ENCODE peak calls at places on chromosomes 3 and 15, in five cellular contexts. One of them, this sample, is unnamed.

GRCh38 chr15:60757831-60758570 is 279.1 kb upstream of the ICE2 start:
- DNase-seq in transverse colon: no peak
- DNase-seq in activated CD4-positive, CD25-positive, alpha-beta regulatory T cell treated with anti-CD3 and anti-CD28 coated beads, Interleukin-2, amount 50 U/mL, for 16 hours: no peak
- DNase-seq in NCI-H345: peak; percentile 49
- DNase-seq in ureter: no peak
- DNase-seq in this sample: no peak

GRCh38 chr3:76096036-76096435 is 310.7 kb upstream of the ZNF717 start:
- DNase-seq in transverse colon: no peak
- DNase-seq in activated CD4-positive, CD25-positive, alpha-beta regulatory T cell treated with anti-CD3 and anti-CD28 coated beads, Interleukin-2, amount 50 U/mL, for 16 hours: no peak
- DNase-seq in NCI-H345: no peak
- DNase-seq in ureter: no peak
- DNase-seq in this sample: no peak

GRCh38 chr15:66578286-66578875 is 12.6 kb upstream of the LCTL start:
- DNase-seq in transverse colon: no peak
- DNase-seq in activated CD4-positive, CD25-positive, alpha-beta regulatory T cell treated with anti-CD3 and anti-CD28 coated beads, Interleukin-2, amount 50 U/mL, for 16 hours: no peak
- DNase-seq in NCI-H345: no peak
- DNase-seq in ureter: no peak
- DNase-seq in this sample: no peak

GRCh38 chr3:5425371-5425770 is 237.9 kb downstream of the EDEM1 start:
- DNase-seq in transverse colon: no peak
- DNase-seq in activated CD4-positive, CD25-positive, alpha-beta regulatory T cell treated with anti-CD3 and anti-CD28 coated beads, Interleukin-2, amount 50 U/mL, for 16 hours: no peak
- DNase-seq in NCI-H345: no peak
- DNase-seq in ureter: no peak
- DNase-seq in this sample: no peak

GRCh38 chr15:74318376-74319137 is 48.9 kb downstream of the CYP11A1 start:
- DNase-seq in transverse colon: no peak
- DNase-seq in activated CD4-positive, CD25-positive, alpha-beta regulatory T cell treated with anti-CD3 and anti-CD28 coated beads, Interleukin-2, amount 50 U/mL, for 16 hours: no peak
- DNase-seq in NCI-H345: peak; percentile 64
- DNase-seq in ureter: no peak
- DNase-seq in this sample: no peak

GRCh38 chr3:183502782-183503181 is 52.7 kb downstream of the KLHL6 start:
- DNase-seq in transverse colon: no peak
- DNase-seq in activated CD4-positive, CD25-positive, alpha-beta regulatory T cell treated with anti-CD3 and anti-CD28 coated beads, Interleukin-2, amount 50 U/mL, for 16 hours: no peak
- DNase-seq in NCI-H345: no peak
- DNase-seq in ureter: no peak
- DNase-seq in this sample: no peak

GRCh38 chr3:3798641-3799113 is 554 bp upstream of the LRRN1 start:
- DNase-seq in transverse colon: peak; percentile 9
- DNase-seq in activated CD4-positive, CD25-positive, alpha-beta regulatory T cell treated with anti-CD3 and anti-CD28 coated beads, Interleukin-2, amount 50 U/mL, for 16 hours: no peak
- DNase-seq in NCI-H345: no peak
- DNase-seq in ureter: no peak
- DNase-seq in this sample: peak; percentile 18

GRCh38 chr15:39553947-39554731 is 26.7 kb upstream of the THBS1 start:
- DNase-seq in transverse colon: peak; percentile 58
- DNase-seq in activated CD4-positive, CD25-positive, alpha-beta regulatory T cell treated with anti-CD3 and anti-CD28 coated beads, Interleukin-2, amount 50 U/mL, for 16 hours: no peak
- DNase-seq in NCI-H345: peak; percentile 84
- DNase-seq in ureter: no peak
- DNase-seq in this sample: peak; percentile 44

GRCh38 chr3:143810866-143811265 is 37.4 kb downstream of the SLC9A9 start:
- DNase-seq in transverse colon: no peak
- DNase-seq in activated CD4-positive, CD25-positive, alpha-beta regulatory T cell treated with anti-CD3 and anti-CD28 coated beads, Interleukin-2, amount 50 U/mL, for 16 hours: no peak
- DNase-seq in NCI-H345: no peak
- DNase-seq in ureter: no peak
- DNase-seq in this sample: no peak

GRCh38 chr3:41000471-41000870 is 198.8 kb upstream of the CTNNB1 start:
- DNase-seq in transverse colon: no peak
- DNase-seq in activated CD4-positive, CD25-positive, alpha-beta regulatory T cell treated with anti-CD3 and anti-CD28 coated beads, Interleukin-2, amount 50 U/mL, for 16 hours: no peak
- DNase-seq in NCI-H345: no peak
- DNase-seq in ureter: no peak
- DNase-seq in this sample: no peak